ENCODE peak calls at places on chromosomes 12 and 14, in eight cellular contexts. S is HS-5; U is left ventricle myocardium inferior; T is D721Med; V is NCI-H146; K is NCI-H2081; M is activated effector memory CD4-positive, alpha-beta T cell treated with anti-CD3 and anti-CD28 coated beads, Interleukin-2, amount 50 U/mL, for 16 hours; C is CD14-positive monocyte. O is an unnamed sample.
A peak's percentile ranks its signal among the peaks of the same experiment; 100 is the strongest.

GRCh38 chr12:108826115-108826806 is 31.1 kb downstream of the SSH1 start:
- DNase-seq in V (no peak), C (peak; percentile 67), U (peak; percentile 57), S (peak; percentile 88), M (no peak), T (no peak), K (no peak), O (no peak)

GRCh38 chr14:54823757-54824549 is 78.7 kb downstream of the GCH1 start:
- DNase-seq in T (no peak), U (no peak), V (no peak), K (no peak), M (no peak), C (no peak), S (no peak), O (no peak)

GRCh38 chr12:132279930-132280329 is 49.5 kb downstream of the GALNT9 start:
- DNase-seq in S (no peak), U (no peak), C (no peak), T (no peak), M (no peak), K (no peak), V (no peak), O (no peak)

GRCh38 chr12:94566345-94566744 is 84.0 kb downstream of the TMCC3 start:
- DNase-seq in T (no peak), C (no peak), K (no peak), V (no peak), U (no peak), S (no peak), M (no peak), O (no peak)

GRCh38 chr12:32032205-32032810 is 73.1 kb downstream of the RESF1 start:
- DNase-seq in M (no peak), K (no peak), U (no peak), S (no peak), T (no peak), C (no peak), V (no peak), O (no peak)

GRCh38 chr14:105203057-105203494 is 22.0 kb upstream of the NUDT14 start:
- DNase-seq in K (peak; percentile 49), M (peak; percentile 87), V (peak; percentile 54), T (peak; percentile 86), S (no peak), U (peak; percentile 73), C (no peak), O (peak; percentile 69)

GRCh38 chr12:61043838-61044237 is 1216.4 kb upstream of the USP15 start:
- DNase-seq in S (no peak), U (no peak), T (no peak), C (no peak), V (no peak), K (no peak), M (no peak), O (no peak)

GRCh38 chr12:56645201-56645716 is 525 bp downstream of the ATP5F1B start:
- DNase-seq in V (peak; percentile 60), M (no peak), U (no peak), K (peak; percentile 15), S (no peak), T (no peak), C (no peak), O (no peak)

GRCh38 chr12:22228022-22228875 is 106.3 kb downstream of the ST8SIA1 start:
- DNase-seq in T (no peak), S (no peak), V (no peak), U (no peak), M (no peak), C (no peak), K (no peak), O (no peak)

GRCh38 chr14:36515105-36515593 is 4.9 kb downstream of the NKX2-1 start:
- DNase-seq in M (no peak), C (no peak), K (no peak), U (no peak), T (no peak), S (no peak), V (no peak), O (no peak)

GRCh38 chr12:6326316-6326959 is 15.4 kb downstream of the TNFRSF1A start:
- DNase-seq in V (no peak), K (peak; percentile 32), T (no peak), U (peak; percentile 53), S (no peak), C (no peak), M (no peak), O (no peak)

GRCh38 chr14:22598896-22599244 is 770 bp downstream of the ABHD4 start:
- DNase-seq in V (no peak), S (no peak), K (peak; percentile 4), T (no peak), C (no peak), M (peak; percentile 78), U (no peak), O (no peak)

GRCh38 chr12:50217202-50217601 is 50.0 kb upstream of the CERS5 start:
- DNase-seq in S (no peak), V (no peak), T (no peak), C (no peak), U (no peak), K (no peak), M (no peak), O (no peak)

GRCh38 chr14:85934123-85934885 is 404.4 kb downstream of the FLRT2 start:
- DNase-seq in T (no peak), K (peak; percentile 31), M (peak; percentile 82), V (peak; percentile 21), S (peak; percentile 18), C (peak; percentile 64), U (no peak), O (peak; percentile 84)

GRCh38 chr12:116324684-116325664 is 47.5 kb upstream of the MED13L start:
- DNase-seq in T (no peak), M (no peak), V (no peak), C (no peak), U (no peak), S (no peak), K (no peak), O (no peak)

GRCh38 chr12:57176846-57177245 is 29.4 kb upstream of the LRP1-AS start:
- DNase-seq in U (no peak), T (no peak), K (no peak), S (no peak), M (no peak), V (no peak), C (no peak), O (no peak)

GRCh38 chr12:76020731-76021672 is 10.6 kb downstream of the PHLDA1 start:
- DNase-seq in S (peak; percentile 97), M (peak; percentile 86), V (no peak), C (peak; percentile 81), K (no peak), U (no peak), T (no peak), O (peak; percentile 55)

GRCh38 chr12:31263661-31264060 is 62.3 kb downstream of the SINHCAF start:
- DNase-seq in K (no peak), U (no peak), S (no peak), C (no peak), T (no peak), M (no peak), V (no peak), O (no peak)

GRCh38 chr12:76424941-76425340 is 76.7 kb upstream of the BBS10 start:
- DNase-seq in K (no peak), T (no peak), M (no peak), C (no peak), S (no peak), U (no peak), V (no peak), O (no peak)

GRCh38 chr12:121810234-121810817 is 6.5 kb downstream of the SETD1B start:
- DNase-seq in C (no peak), K (no peak), M (no peak), S (no peak), V (no peak), U (no peak), T (no peak), O (no peak)

GRCh38 chr14:34436118-34436905 is 25.7 kb downstream of the SPTSSA start:
- DNase-seq in S (peak; percentile 36), T (no peak), K (no peak), U (no peak), V (no peak), C (no peak), M (no peak), O (no peak)

GRCh38 chr14:101665478-101666078 is 95.9 kb upstream of the PPP2R5C start:
- DNase-seq in K (peak; percentile 61), S (peak; percentile 22), T (no peak), C (no peak), U (no peak), V (peak; percentile 0), M (peak; percentile 70), O (no peak)

GRCh38 chr12:56630180-56630632 is at the start of gene BAZ2A:
- DNase-seq in T (no peak), M (peak; percentile 95), U (peak; percentile 92), K (peak; percentile 89), V (peak; percentile 86), C (peak; percentile 77), S (no peak), O (peak; percentile 32)

O was measured in KG1.